ENCODE peak calls at places on chromosomes 3 and 15, in five cellular contexts. I, R, O, B and S are unnamed samples.
A peak's percentile ranks its signal among the peaks of the same experiment; 100 is the strongest.

GRCh38 chr3:57158316-57158715 is 6.8 kb downstream of the IL17RD start:
- DNase-seq in R (no peak), O (no peak), I (no peak), B (no peak), S (no peak)

GRCh38 chr15:42736178-42736792 is 643 bp downstream of the CDAN1 start:
- DNase-seq in R (no peak), I (peak; percentile 64), B (no peak), O (no peak), S (no peak)

GRCh38 chr15:20357139-20358065 is 184.2 kb downstream of the GOLGA6L6 start:
- DNase-seq in O (no peak), B (no peak), I (no peak), R (no peak), S (no peak)

GRCh38 chr3:152853196-152853595 is 18.3 kb downstream of the P2RY1 start:
- DNase-seq in B (no peak), I (no peak), O (no peak), R (no peak), S (no peak)

GRCh38 chr3:13595485-13595884 is 46.6 kb downstream of the FBLN2 start:
- DNase-seq in B (no peak), O (no peak), R (no peak), I (no peak), S (no peak)

GRCh38 chr15:78420220-78420619 is 17.8 kb upstream of the IREB2 start:
- DNase-seq in I (no peak), B (no peak), R (no peak), O (no peak), S (no peak)

GRCh38 chr15:39364721-39365120 is 216.2 kb upstream of the THBS1 start:
- DNase-seq in R (no peak), O (no peak), B (no peak), I (no peak), S (no peak)

GRCh38 chr3:32303977-32304376 is 65.5 kb downstream of the CMTM8 start:
- DNase-seq in R (no peak), O (no peak), B (no peak), I (no peak), S (no peak)

GRCh38 chr3:60775956-60776355 is 475.3 kb downstream of the FHIT start:
- DNase-seq in I (no peak), R (no peak), B (no peak), O (no peak), S (no peak)

GRCh38 chr3:149020196-149020838 is 29.0 kb downstream of the GYG1 start:
- DNase-seq in O (no peak), I (no peak), R (no peak), B (no peak), S (no peak)

GRCh38 chr3:138089091-138089490 is 26.3 kb downstream of the DZIP1L start:
- DNase-seq in B (no peak), O (peak; percentile 13), R (no peak), I (no peak), S (no peak)

GRCh38 chr3:100710355-100711198 is 1.3 kb downstream of the TFG start:
- DNase-seq in R (peak; percentile 35), B (no peak), I (no peak), O (no peak), S (no peak)

GRCh38 chr15:38748710-38749109 is 184.1 kb upstream of the RASGRP1 start:
- DNase-seq in O (no peak), R (no peak), B (no peak), I (no peak), S (no peak)

GRCh38 chr3:66053009-66053782 is 14.5 kb upstream of the MAGI1 start:
- DNase-seq in O (no peak), I (peak; percentile 21), B (no peak), R (no peak), S (no peak)

GRCh38 chr15:99603828-99604227 is 38.0 kb downstream of the MEF2A start:
- DNase-seq in I (no peak), B (no peak), O (no peak), R (no peak), S (no peak)

GRCh38 chr3:88231632-88232031 is 81.9 kb downstream of the C3orf38 start:
- DNase-seq in B (no peak), I (no peak), R (no peak), O (no peak), S (no peak)

GRCh38 chr15:87634361-87634760 is 622.2 kb downstream of the NTRK3 start:
- DNase-seq in I (no peak), O (no peak), R (no peak), B (no peak), S (no peak)

GRCh38 chr15:95446854-95447253 is 883.6 kb upstream of the NR2F2 start:
- DNase-seq in O (no peak), R (no peak), I (no peak), B (no peak), S (no peak)